ENCODE peak calls at places on chromosomes 6 and 20, in nine cellular contexts. G is thoracic aorta, J is dorsolateral prefrontal cortex, P is neural progenitor cell, H is stomach, O is lung, M is kidney epithelial cell, C is cardiac fibroblast, A is left ventricle myocardium inferior. Y is an unnamed sample.
A peak's percentile ranks its signal among the peaks of the same experiment; 100 is the strongest.

GRCh38 chr6:35311390-35312075 is 13.9 kb downstream of the DEF6 start:
- DNase-seq in G (no peak), J (no peak), P (no peak), H (no peak), O (no peak), M (no peak), C (no peak), A (no peak), Y (no peak)

GRCh38 chr6:42128460-42129359 is 13.7 kb downstream of the C6orf132 start:
- DNase-seq in G (no peak), J (no peak), P (no peak), H (no peak), O (no peak), M (no peak), C (no peak), A (no peak), Y (no peak)

GRCh38 chr20:32786059-32786760 is 24.0 kb downstream of the DNMT3B start:
- DNase-seq in G (no peak), J (no peak), P (no peak), H (no peak), O (no peak), M (no peak), C (no peak), A (no peak), Y (no peak)

GRCh38 chr6:142279350-142280180 is 22.2 kb upstream of the ADGRG6 start:
- DNase-seq in G (no peak), J (no peak), P (no peak), H (no peak), O (no peak), M (no peak), C (peak; percentile 69), A (no peak), Y (no peak)

GRCh38 chr6:167572841-167573271 is 248.0 kb downstream of the TTLL2 start:
- DNase-seq in G (no peak), J (no peak), P (no peak), H (no peak), O (peak; percentile 27), M (no peak), C (peak; percentile 33), A (no peak), Y (no peak)

GRCh38 chr6:54916858-54917257 is 70.3 kb downstream of the FAM83B start:
- DNase-seq in G (no peak), J (no peak), P (no peak), H (no peak), O (no peak), M (no peak), C (no peak), A (no peak), Y (no peak)

GRCh38 chr20:9454781-9455180 is 59.6 kb upstream of the LAMP5 start:
- DNase-seq in G (no peak), J (no peak), P (no peak), H (no peak), O (no peak), M (no peak), C (no peak), A (no peak), Y (no peak)

GRCh38 chr6:94668896-94669295 is 908.4 kb upstream of the MANEA start:
- DNase-seq in G (no peak), J (no peak), P (no peak), H (no peak), O (no peak), M (no peak), C (no peak), A (no peak), Y (no peak)

GRCh38 chr6:13354331-13355042 is 26.1 kb upstream of the TBC1D7 start:
- DNase-seq in G (no peak), J (no peak), P (no peak), H (no peak), O (no peak), M (peak; percentile 48), C (peak; percentile 82), A (no peak), Y (peak; percentile 59)

GRCh38 chr20:22339946-22340345 is 244.4 kb downstream of the FOXA2 start:
- DNase-seq in G (no peak), J (no peak), P (no peak), H (no peak), O (no peak), M (no peak), C (no peak), A (no peak), Y (no peak)

GRCh38 chr6:73579389-73579788 is 58.6 kb upstream of the EEF1A1 start:
- DNase-seq in G (no peak), J (no peak), P (no peak), H (no peak), O (no peak), M (no peak), C (no peak), A (no peak), Y (no peak)

GRCh38 chr6:5541751-5542432 is 280.6 kb downstream of the FARS2 start:
- DNase-seq in G (no peak), J (no peak), P (no peak), H (no peak), O (no peak), M (no peak), C (peak; percentile 30), A (no peak), Y (no peak)

GRCh38 chr6:11262231-11262630 is 29.8 kb upstream of the NEDD9 start:
- DNase-seq in G (no peak), J (no peak), P (no peak), H (no peak), O (no peak), M (no peak), C (peak; percentile 31), A (no peak), Y (no peak)

GRCh38 chr6:165837948-165838745 is 175.1 kb upstream of the PDE10A start:
- DNase-seq in G (no peak), J (no peak), P (no peak), H (no peak), O (no peak), M (no peak), C (peak; percentile 33), A (no peak), Y (no peak)

GRCh38 chr6:165834613-165835259 is 171.7 kb upstream of the PDE10A start:
- DNase-seq in G (no peak), J (no peak), P (no peak), H (peak; percentile 97), O (peak; percentile 92), M (no peak), C (peak; percentile 51), A (peak; percentile 66), Y (no peak)

GRCh38 chr6:165833355-165833754 is 170.3 kb upstream of the PDE10A start:
- DNase-seq in G (no peak), J (no peak), P (no peak), H (no peak), O (no peak), M (no peak), C (no peak), A (no peak), Y (no peak)

GRCh38 chr6:165832471-165832836 is 169.4 kb upstream of the PDE10A start:
- DNase-seq in G (no peak), J (no peak), P (no peak), H (no peak), O (no peak), M (no peak), C (no peak), A (no peak), Y (no peak)

DNA sequence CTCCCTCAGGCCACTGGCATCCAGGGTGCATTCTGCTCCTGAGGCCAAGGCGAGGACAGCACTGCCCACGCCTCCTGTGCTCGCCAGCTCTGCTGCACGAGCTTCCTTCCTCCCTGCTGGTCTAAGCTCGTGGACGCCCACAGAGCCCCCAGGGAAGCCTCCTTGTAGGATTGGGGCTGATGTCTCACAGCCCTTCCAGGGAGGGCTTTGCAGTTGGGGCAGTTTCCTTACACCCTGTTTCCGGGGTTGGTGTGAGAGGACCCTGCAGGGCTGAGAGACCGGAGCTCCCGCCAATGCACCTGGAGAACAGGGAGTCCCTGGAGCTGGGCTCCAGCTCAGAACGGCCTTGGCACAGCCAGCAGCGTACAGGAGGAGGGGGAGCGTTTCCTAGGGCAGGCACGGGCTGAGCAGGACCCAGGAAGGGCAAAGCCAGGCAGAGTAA is 172.4 kb upstream of the PDE10A start:
- DNase-seq in G (no peak), J (no peak), P (no peak), H (peak; percentile 51), O (no peak), M (no peak), C (no peak), A (no peak), Y (no peak)
- H3K4me3 ChIP-seq in G (no peak overlapping the region), J (no peak overlapping the region), P (no peak overlapping the region), H (no peak overlapping the region), O (no peak overlapping the region), M (no peak overlapping the region), C (no peak overlapping the region), A (no peak overlapping the region), Y (no peak overlapping the region)

DNA sequence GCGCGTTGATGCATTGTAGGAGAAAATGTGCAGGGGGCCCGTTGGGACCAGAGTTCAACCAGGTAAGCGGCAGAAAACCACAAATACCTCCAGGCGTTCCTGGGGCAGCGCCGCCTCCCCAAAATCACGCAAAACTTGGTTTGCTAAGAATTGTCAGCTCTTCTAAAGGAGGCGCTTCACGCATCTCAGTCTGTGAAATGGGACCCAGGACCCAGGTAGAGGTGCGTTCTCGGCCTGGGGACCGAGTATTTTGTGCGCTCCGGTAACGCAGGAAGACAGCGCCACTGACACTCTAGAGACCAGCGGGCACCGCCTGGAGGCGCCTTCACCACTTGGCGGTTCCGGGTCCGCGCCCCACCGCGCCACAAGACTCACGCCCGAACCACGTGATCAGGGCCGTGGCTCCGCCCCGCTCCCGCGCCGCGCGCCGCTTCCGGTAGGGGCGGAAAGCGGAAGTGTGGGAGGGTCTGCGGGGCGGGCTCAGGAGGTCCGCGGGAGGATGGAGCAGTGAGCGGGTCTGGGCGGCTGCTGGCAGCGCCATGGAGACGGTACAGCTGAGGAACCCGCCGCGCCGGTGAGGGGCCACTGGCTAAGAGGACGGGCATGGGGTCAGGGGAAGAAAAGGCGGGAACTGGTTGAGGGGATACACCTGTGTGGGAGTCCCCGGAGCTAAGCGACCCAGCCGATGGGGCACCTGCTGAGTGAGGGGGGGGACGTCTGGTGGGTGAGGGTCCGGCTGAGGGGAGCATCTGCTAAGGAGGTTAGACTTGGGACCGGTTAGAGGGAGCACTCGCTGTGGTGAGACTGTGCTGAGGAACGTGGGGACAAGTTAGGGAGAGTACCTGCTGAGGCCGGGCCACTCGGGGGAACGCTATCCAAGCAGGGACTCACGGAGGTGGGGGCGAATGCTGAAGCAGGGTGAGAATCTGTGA is at the start of gene STK4:
- DNase-seq in G (peak; percentile 62), J (peak; percentile 88), P (peak; percentile 98), H (peak; percentile 95), O (peak; percentile 94), M (peak; percentile 64), C (peak; percentile 93), A (peak; percentile 95), Y (no peak)
- TF ChIP-seq CTCF in G (peak; percentile 37), J (peak; percentile 69), P (peak; percentile 53), H (peak; percentile 44), O (peak; percentile 60), M (peak; percentile 48), C (peak; percentile 48), A (peak; percentile 64), Y (peak; percentile 40)

GRCh38 chr6:155108070-155108815 is 113.1 kb downstream of the TIAM2 start:
- DNase-seq in G (no peak), J (no peak), P (no peak), H (no peak), O (no peak), M (no peak), C (no peak), A (no peak), Y (no peak)
- H3K4me3 ChIP-seq in G (no peak overlapping the region), J (no peak overlapping the region), P (no peak overlapping the region), H (no peak overlapping the region), O (no peak overlapping the region), M (no peak overlapping the region), C (no peak overlapping the region), A (peak overlapping the region; percentile 43), Y (no peak overlapping the region)

GRCh38 chr20:57582432-57583288 is 21.8 kb downstream of the PCK1 start:
- DNase-seq in G (no peak), J (no peak), P (peak; percentile 64), H (peak; percentile 44), O (no peak), M (no peak), C (peak; percentile 16), A (no peak), Y (no peak)
- TF ChIP-seq CTCF in G (peak; percentile 30), J (peak; percentile 33), P (peak; percentile 68), H (no peak), O (no peak), M (peak; percentile 71), C (peak; percentile 6), A (peak; percentile 33), Y (peak; percentile 52)

Y was measured in HFF-Myc.